ENCODE peak calls at places on chromosome 16, in five cellular contexts. I is stomach, N is HepG2, E is H1, W is esophagus muscularis mucosa. U is an unnamed sample.

GRCh38 chr16:60929-61878 is 7.6 kb downstream of the SNRNP25 start:
- DNase-seq in I (no peak), N (no peak), E (no peak), W (no peak), U (no peak)

GRCh38 chr16:73095142-73095791 is 47.3 kb upstream of the ZFHX3 start:
- DNase-seq in I (no peak), N (no peak), E (no peak), W (no peak), U (no peak)

GRCh38 chr16:84357191-84357651 is 11.1 kb upstream of the ATP2C2 start:
- DNase-seq in I (no peak), N (no peak), E (no peak), W (no peak), U (no peak)

GRCh38 chr16:28187595-28188004 is 24.2 kb downstream of the XPO6 start:
- DNase-seq in I (no peak), N (no peak), E (no peak), W (no peak), U (no peak)

GRCh38 chr16:71846443-71846842 is 667 bp downstream of the ATXN1L start:
- DNase-seq in I (no peak), N (no peak), E (peak; percentile 49), W (no peak), U (no peak)

GRCh38 chr16:66469291-66469931 is 42.3 kb downstream of the BEAN1 start:
- DNase-seq in I (peak; percentile 16), N (no peak), E (no peak), W (no peak), U (no peak)

GRCh38 chr16:55561319-55561848 is 5.1 kb upstream of the CAPNS2 start:
- DNase-seq in I (no peak), N (no peak), E (no peak), W (no peak), U (no peak)

GRCh38 chr16:57993452-57993851 is 7.0 kb downstream of the ZNF319 start:
- DNase-seq in I (no peak), N (no peak), E (no peak), W (no peak), U (no peak)

GRCh38 chr16:13306153-13306552 is 404.8 kb downstream of the SHISA9 start:
- DNase-seq in I (no peak), N (no peak), E (no peak), W (no peak), U (no peak)

GRCh38 chr16:67112591-67113399 is 3.1 kb downstream of the PHAF1 start:
- DNase-seq in I (no peak), N (peak; percentile 62), E (no peak), W (no peak), U (no peak)

GRCh38 chr16:57544129-57544653 is 1.7 kb downstream of the ADGRG5 start:
- DNase-seq in I (no peak), N (no peak), E (peak; percentile 31), W (no peak), U (peak; percentile 16)

GRCh38 chr16:56662357-56663354 is 4.9 kb downstream of the MT1F start:
- DNase-seq in I (no peak), N (no peak), E (no peak), W (no peak), U (no peak)

GRCh38 chr16:711548-712320 is 3.2 kb upstream of the METRN start:
- DNase-seq in I (peak; percentile 83), N (no peak), E (peak; percentile 95), W (no peak), U (peak; percentile 82)

GRCh38 chr16:19138601-19139000 is 24.8 kb downstream of the ITPRIPL2 start:
- DNase-seq in I (peak; percentile 45), N (no peak), E (no peak), W (peak; percentile 95), U (peak; percentile 80)
- TF ChIP-seq POLR2AphosphoS5 in I (no peak), N (no peak), E (no peak), W (peak; percentile 44), U (peak; percentile 70)

GRCh38 chr16:80314042-80314441 is 226.8 kb upstream of the DYNLRB2 start:
- DNase-seq in I (no peak), N (no peak), E (no peak), W (no peak), U (no peak)

GRCh38 chr16:80319181-80319580 is 221.6 kb upstream of the DYNLRB2 start:
- DNase-seq in I (no peak), N (no peak), E (no peak), W (no peak), U (no peak)

GRCh38 chr16:80323187-80323807 is 217.5 kb upstream of the DYNLRB2 start:
- DNase-seq in I (no peak), N (no peak), E (no peak), W (no peak), U (no peak)

GRCh38 chr16:80318107-80318506 is 222.7 kb upstream of the DYNLRB2 start:
- DNase-seq in I (no peak), N (no peak), E (no peak), W (no peak), U (no peak)

DNA sequence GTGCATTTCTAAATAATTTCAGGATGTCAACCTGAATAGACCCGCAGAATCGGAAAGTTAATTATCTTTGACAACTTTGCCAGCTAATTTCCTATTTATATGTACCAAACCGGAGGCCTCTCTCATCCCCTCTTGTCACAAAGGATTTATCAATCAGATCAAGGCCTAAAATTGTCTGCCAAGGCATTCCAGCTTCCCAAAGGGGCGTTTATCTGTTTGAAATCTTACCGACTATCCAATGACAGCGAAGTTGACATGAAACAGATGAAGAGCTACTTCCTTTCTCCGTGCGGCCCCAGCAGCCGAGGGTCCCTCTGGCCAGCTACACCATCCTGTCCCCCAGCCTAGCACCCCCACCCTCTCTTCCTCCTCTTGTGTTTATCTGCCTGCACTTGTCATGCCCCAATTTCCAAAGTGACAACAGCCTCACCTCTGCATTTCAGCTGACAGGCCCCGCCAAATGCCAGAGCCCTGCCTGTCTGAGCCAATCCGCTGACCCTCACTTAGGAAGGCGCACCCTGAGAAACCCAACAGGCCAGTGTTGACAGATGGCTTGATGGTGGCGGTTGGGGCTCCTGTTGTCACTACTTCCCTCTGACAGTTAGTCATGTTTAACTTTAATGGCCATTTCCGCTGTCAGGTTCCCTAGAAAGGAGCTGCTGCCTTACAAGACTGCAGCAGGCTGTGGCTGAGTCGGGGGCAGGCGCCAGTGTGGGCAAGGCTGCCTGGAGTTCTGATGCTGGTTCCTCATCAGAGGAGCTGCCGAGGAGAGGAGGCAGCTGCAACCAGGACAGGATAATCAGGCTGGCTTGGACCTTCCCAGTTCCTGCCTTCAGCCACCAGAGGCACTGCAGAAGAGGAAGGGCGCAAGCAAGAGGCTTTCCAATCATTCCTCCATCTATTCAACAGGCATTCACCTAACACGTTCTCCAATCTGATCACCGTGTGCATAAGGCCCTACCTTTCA is 223.4 kb upstream of the DYNLRB2 start:
- DNase-seq in I (no peak), N (peak; percentile 16), E (peak; percentile 8), W (no peak), U (no peak)
- TF ChIP-seq CTCF in I (no peak), N (peak; percentile 33), E (peak; percentile 77), W (no peak), U (no peak)

GRCh38 chr16:30775131-30775380 is 11.9 kb downstream of the ZNF629 start:
- DNase-seq in I (no peak), N (no peak), E (no peak), W (no peak), U (no peak)
- TF ChIP-seq POLR2A in I (no peak), N (no peak), E (no peak), W (no peak), U (no peak)

GRCh38 chr16:15880434-15880833 is 8.0 kb downstream of the CEP20 start:
- DNase-seq in I (no peak), N (no peak), E (no peak), W (no peak), U (no peak)

GRCh38 chr16:15879255-15879804 is 9.1 kb downstream of the CEP20 start:
- DNase-seq in I (no peak), N (peak; percentile 46), E (no peak), W (no peak), U (no peak)

GRCh38 chr16:15882563-15882962 is 5.8 kb downstream of the CEP20 start:
- DNase-seq in I (no peak), N (no peak), E (no peak), W (no peak), U (no peak)

GRCh38 chr16:15881794-15882379 is 6.5 kb downstream of the CEP20 start:
- DNase-seq in I (no peak), N (no peak), E (no peak), W (no peak), U (no peak)

GRCh38 chr16:15880909-15881308 is 7.5 kb downstream of the CEP20 start:
- DNase-seq in I (no peak), N (no peak), E (no peak), W (no peak), U (no peak)
- TF ChIP-seq POLR2AphosphoS5 in I (no peak), N (no peak), E (no peak), W (no peak), U (no peak)

DNA sequence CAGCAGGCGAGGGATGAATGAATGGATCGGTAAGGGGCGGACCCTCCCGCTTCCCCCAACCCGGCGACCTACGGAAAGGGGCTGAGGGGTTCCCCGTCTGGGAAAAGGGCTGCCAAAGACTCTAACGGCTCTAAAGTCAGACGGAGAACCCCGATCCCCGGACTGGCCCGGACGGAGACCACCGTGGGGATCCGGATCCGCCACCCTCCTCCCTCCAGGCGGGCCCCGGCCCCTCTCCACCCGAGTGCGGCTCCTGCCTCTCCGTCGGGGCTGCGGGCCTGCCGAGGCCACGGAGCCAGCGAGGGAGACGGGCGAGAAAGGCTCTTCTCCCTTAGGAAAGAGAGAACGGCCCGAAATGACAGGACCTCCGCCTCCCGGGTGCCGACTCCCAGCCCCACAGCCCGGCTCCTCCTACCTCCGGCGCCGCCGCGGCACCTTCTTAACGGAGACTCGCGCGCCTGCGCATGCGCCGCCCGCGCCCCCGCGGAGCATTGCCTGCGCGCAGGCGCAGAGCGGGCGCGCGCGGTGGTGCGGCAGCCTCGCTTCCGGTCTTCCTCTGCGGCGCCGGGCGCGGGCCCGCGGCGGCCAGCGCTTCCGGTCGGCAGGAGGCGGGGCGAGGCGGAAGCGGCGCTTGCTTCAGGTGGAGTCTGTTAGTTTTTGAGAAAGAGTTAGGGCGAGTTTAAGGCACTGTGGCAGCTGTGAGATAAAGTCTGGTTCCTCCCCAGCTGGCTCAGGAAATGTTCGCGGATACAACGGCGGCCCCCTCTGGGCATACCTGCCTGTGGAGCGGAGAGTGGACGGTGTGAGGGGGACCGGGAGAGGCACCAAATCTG is at the start of gene SLX4:
- DNase-seq in I (peak; percentile 95), N (peak; percentile 84), E (peak; percentile 92), W (peak; percentile 94), U (peak; percentile 86)
- TF ChIP-seq CTCF in I (no peak), N (no peak), E (no peak), W (peak; percentile 53), U (no peak)

DNA sequence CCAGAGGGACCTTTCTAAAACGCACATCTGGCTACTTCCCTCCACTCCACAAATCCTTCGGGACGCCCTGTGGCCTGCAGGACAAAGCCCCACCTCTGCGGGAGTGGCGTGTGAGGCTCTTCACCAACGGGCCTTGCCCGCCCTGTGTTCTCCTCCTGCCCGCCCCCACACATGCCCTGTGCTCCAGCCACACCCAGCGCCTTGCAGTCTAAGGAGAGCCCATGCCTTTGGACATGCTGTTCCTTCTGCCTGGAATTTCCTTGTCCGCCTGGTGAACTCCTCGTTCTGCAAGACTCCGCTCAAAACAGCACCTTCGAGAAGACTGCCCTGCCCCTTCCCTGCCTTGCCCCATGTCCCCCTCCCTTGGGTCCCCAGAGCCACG is 7.4 kb downstream of the ELOB start:
- DNase-seq in I (peak; percentile 75), N (no peak), E (no peak), W (no peak), U (no peak)
- TF ChIP-seq POLR2A in I (no peak), N (no peak), E (no peak), W (no peak), U (no peak)

U was measured in breast epithelium.